ENCODE peak calls at places on chromosomes 5 and 9, in seven cellular contexts. T, Q, G, P, H, I and Z are unnamed samples.

GRCh38 chr9:118721276-118721675 is 648.0 kb downstream of the BRINP1 start:
- DNase-seq in T (no peak), Q (no peak), G (no peak), P (no peak), H (no peak), I (no peak), Z (no peak)

GRCh38 chr9:114386886-114387677 is 700 bp downstream of the AKNA start:
- DNase-seq in T (peak), Q (no peak), G (peak), P (no peak), H (no peak), I (no peak), Z (no peak)

GRCh38 chr5:573976-574375 is 38.2 kb upstream of the CEP72 start:
- DNase-seq in T (no peak), Q (no peak), G (no peak), P (no peak), H (no peak), I (no peak), Z (no peak)

GRCh38 chr9:91534374-91534773 is 110.7 kb upstream of the NFIL3 start:
- DNase-seq in T (peak), Q (no peak), G (no peak), P (peak), H (no peak), I (no peak), Z (no peak)

GRCh38 chr5:2466966-2467365 is 284.5 kb downstream of the IRX2 start:
- DNase-seq in T (no peak), Q (no peak), G (no peak), P (no peak), H (no peak), I (no peak), Z (no peak)

GRCh38 chr5:66945389-66946349 is 250.9 kb downstream of the CD180 start:
- DNase-seq in T (no peak), Q (no peak), G (no peak), P (no peak), H (no peak), I (no peak), Z (no peak)

GRCh38 chr9:113463418-113464285 is at the start of gene RGS3:
- DNase-seq in T (no peak), Q (peak), G (peak), P (no peak), H (no peak), I (no peak), Z (no peak)

GRCh38 chr9:93488239-93488638 is 34.9 kb upstream of the FAM120AOS start:
- DNase-seq in T (no peak), Q (no peak), G (no peak), P (no peak), H (no peak), I (no peak), Z (no peak)

GRCh38 chr5:39072915-39073758 is 1.1 kb downstream of the RICTOR start:
- DNase-seq in T (peak), Q (peak), G (peak), P (peak), H (peak), I (peak), Z (peak)

GRCh38 chr5:14628346-14628745 is 36.2 kb upstream of the OTULIN start:
- DNase-seq in T (peak), Q (no peak), G (no peak), P (peak), H (peak), I (peak), Z (peak)

GRCh38 chr5:52743012-52743411 is 44.7 kb upstream of the ITGA1 start:
- DNase-seq in T (peak), Q (no peak), G (no peak), P (peak), H (no peak), I (no peak), Z (no peak)

GRCh38 chr9:75140261-75140660 is 51.9 kb downstream of the OSTF1 start:
- DNase-seq in T (no peak), Q (no peak), G (no peak), P (no peak), H (no peak), I (no peak), Z (no peak)

GRCh38 chr9:110996436-110997224 is 41.6 kb downstream of the LPAR1 start:
- DNase-seq in T (peak), Q (no peak), G (no peak), P (no peak), H (no peak), I (no peak), Z (no peak)

GRCh38 chr5:165881259-165881658 is 2375.8 kb downstream of the MAT2B start:
- DNase-seq in T (no peak), Q (no peak), G (no peak), P (no peak), H (no peak), I (no peak), Z (no peak)

GRCh38 chr5:135869151-135869737 is 26.4 kb downstream of the IL9 start:
- DNase-seq in T (no peak), Q (no peak), G (no peak), P (no peak), H (no peak), I (no peak), Z (no peak)

GRCh38 chr5:141272906-141273305 is 27.7 kb downstream of the PCDHB15 start:
- DNase-seq in T (no peak), Q (no peak), G (no peak), P (no peak), H (no peak), I (no peak), Z (no peak)

GRCh38 chr9:6068983-6069382 is 53.6 kb upstream of the RANBP6 start:
- DNase-seq in T (no peak), Q (no peak), G (no peak), P (no peak), H (no peak), I (peak), Z (no peak)

GRCh38 chr5:135033866-135034185 is 202 bp downstream of the PITX1 start:
- DNase-seq in T (no peak), Q (no peak), G (no peak), P (no peak), H (no peak), I (no peak), Z (no peak)

GRCh38 chr9:98222885-98223640 is 30.6 kb upstream of the CORO2A start:
- DNase-seq in T (peak), Q (peak), G (no peak), P (peak), H (no peak), I (no peak), Z (no peak)

GRCh38 chr9:131423171-131423581 is 29.3 kb downstream of the PRRC2B start:
- DNase-seq in T (peak), Q (peak), G (no peak), P (peak), H (no peak), I (no peak), Z (no peak)

GRCh38 chr5:112232651-112233050 is 186.4 kb downstream of the EPB41L4A start:
- DNase-seq in T (no peak), Q (peak), G (no peak), P (no peak), H (no peak), I (no peak), Z (no peak)

GRCh38 chr5:146947181-146947941 is 68.8 kb upstream of the PPP2R2B start:
- DNase-seq in T (no peak), Q (no peak), G (no peak), P (no peak), H (no peak), I (no peak), Z (no peak)

GRCh38 chr5:174608631-174609097 is 115.7 kb upstream of the MSX2 start:
- DNase-seq in T (no peak), Q (peak), G (peak), P (no peak), H (no peak), I (no peak), Z (no peak)

GRCh38 chr9:72978724-72979123 is 25.9 kb upstream of the ALDH1A1 start:
- DNase-seq in T (peak), Q (peak), G (no peak), P (no peak), H (no peak), I (no peak), Z (no peak)

GRCh38 chr9:136204838-136205706 is at the start of gene LHX3:
- DNase-seq in T (no peak), Q (no peak), G (no peak), P (no peak), H (no peak), I (no peak), Z (peak)

GRCh38 chr5:149951138-149951749 is 6.7 kb upstream of the PDE6A start:
- DNase-seq in T (no peak), Q (no peak), G (no peak), P (no peak), H (no peak), I (no peak), Z (no peak)

GRCh38 chr5:151020304-151021031 is at the start of gene GPX3:
- DNase-seq in T (peak), Q (peak), G (peak), P (no peak), H (peak), I (no peak), Z (peak)

GRCh38 chr5:146461319-146461718 is 14.2 kb downstream of the TCERG1 start:
- DNase-seq in T (peak), Q (no peak), G (no peak), P (no peak), H (no peak), I (no peak), Z (no peak)

GRCh38 chr9:21995652-21996275 is 1.2 kb downstream of the CDKN2B-AS1 start:
- DNase-seq in T (peak), Q (no peak), G (peak), P (no peak), H (no peak), I (no peak), Z (no peak)

GRCh38 chr5:148445578-148445977 is 61.8 kb downstream of the FBXO38 start:
- DNase-seq in T (no peak), Q (no peak), G (no peak), P (no peak), H (no peak), I (no peak), Z (no peak)

GRCh38 chr9:132018957-132019405 is 60.7 kb downstream of the MED27 start:
- DNase-seq in T (peak), Q (no peak), G (no peak), P (no peak), H (no peak), I (no peak), Z (no peak)

GRCh38 chr5:159051431-159052281 is 48.1 kb downstream of the EBF1 start:
- DNase-seq in T (no peak), Q (no peak), G (peak), P (peak), H (no peak), I (no peak), Z (no peak)

GRCh38 chr5:53233653-53234405 is 124.3 kb upstream of the MOCS2 start:
- DNase-seq in T (no peak), Q (no peak), G (no peak), P (no peak), H (no peak), I (no peak), Z (no peak)

GRCh38 chr5:143404416-143405062 is 1.1 kb upstream of the NR3C1 start:
- DNase-seq in T (peak), Q (peak), G (peak), P (peak), H (peak), I (peak), Z (peak)

GRCh38 chr9:35446012-35446411 is 43.9 kb upstream of the RUSC2 start:
- DNase-seq in T (no peak), Q (no peak), G (no peak), P (no peak), H (no peak), I (no peak), Z (no peak)

GRCh38 chr5:21774791-21775190 is 1078.4 kb downstream of the CDH12 start:
- DNase-seq in T (peak), Q (peak), G (no peak), P (no peak), H (no peak), I (no peak), Z (no peak)

GRCh38 chr5:69046375-69046957 is 47.3 kb upstream of the SLC30A5 start:
- DNase-seq in T (peak), Q (no peak), G (no peak), P (no peak), H (no peak), I (no peak), Z (no peak)

GRCh38 chr5:5025774-5026406 is 114.2 kb upstream of the ADAMTS16 start:
- DNase-seq in T (no peak), Q (no peak), G (no peak), P (no peak), H (no peak), I (no peak), Z (no peak)